ENCODE peak calls at places on chromosomes 3 and 15, in five cellular contexts. C is H9, T is mesenchymal stem cell, G is trophoblast cell, Q is H1. S is an unnamed sample.

GRCh38 chr15:28929200-28929599 is 43.4 kb downstream of the APBA2 start:
- DNase-seq in Q (no peak), G (no peak), T (no peak), C (no peak), S (no peak)

GRCh38 chr3:48039487-48040190 is 23.4 kb upstream of the MAP4 start:
- DNase-seq in T (peak; percentile 92), Q (no peak), C (no peak), G (peak; percentile 93), S (peak; percentile 72)

GRCh38 chr15:76905855-76906254 is 715 bp upstream of the SCAPER start:
- DNase-seq in G (no peak), C (no peak), T (no peak), Q (no peak), S (no peak)

GRCh38 chr3:194135806-194136518 is at the start of gene HES1:
- DNase-seq in Q (peak; percentile 87), T (peak; percentile 99), C (peak; percentile 97), G (peak; percentile 97), S (peak; percentile 96)

GRCh38 chr15:44832068-44832467 is 95.7 kb downstream of the TRIM69 start:
- DNase-seq in G (no peak), T (no peak), Q (no peak), C (no peak), S (no peak)

GRCh38 chr15:101047301-101047781 is 128.2 kb downstream of the LRRK1 start:
- DNase-seq in G (no peak), T (no peak), C (peak; percentile 83), Q (peak; percentile 53), S (no peak)

GRCh38 chr15:40358492-40359353 is 704 bp downstream of the DISP2 start:
- DNase-seq in G (no peak), T (no peak), Q (no peak), C (peak; percentile 64), S (no peak)

GRCh38 chr15:76994496-76994895 is 430 bp upstream of the PSTPIP1 start:
- DNase-seq in G (no peak), Q (no peak), C (no peak), T (no peak), S (no peak)

GRCh38 chr15:27175479-27176153 is 204.6 kb downstream of the GABRG3 start:
- DNase-seq in Q (no peak), G (no peak), T (no peak), C (peak; percentile 56), S (no peak)

GRCh38 chr15:41476416-41477048 is 17.1 kb upstream of the ITPKA start:
- DNase-seq in Q (no peak), C (no peak), T (no peak), G (no peak), S (no peak)

GRCh38 chr15:41474436-41474835 is 19.2 kb upstream of the ITPKA start:
- DNase-seq in Q (no peak), C (no peak), T (no peak), G (no peak), S (no peak)

GRCh38 chr15:41474941-41475340 is 18.7 kb upstream of the ITPKA start:
- DNase-seq in G (no peak), Q (no peak), T (no peak), C (no peak), S (no peak)

GRCh38 chr15:41473418-41473817 is 20.3 kb upstream of the ITPKA start:
- DNase-seq in Q (no peak), G (no peak), T (no peak), C (no peak), S (no peak)
- H3K79me1 ChIP-seq in Q (no peaks in the 10 kb centered on the region), G (no peaks in the 10 kb centered on the region), T (peaks cover 5% of the 10 kb centered on the region), C (no peaks in the 10 kb centered on the region), S (no peaks in the 10 kb centered on the region)

DNA sequence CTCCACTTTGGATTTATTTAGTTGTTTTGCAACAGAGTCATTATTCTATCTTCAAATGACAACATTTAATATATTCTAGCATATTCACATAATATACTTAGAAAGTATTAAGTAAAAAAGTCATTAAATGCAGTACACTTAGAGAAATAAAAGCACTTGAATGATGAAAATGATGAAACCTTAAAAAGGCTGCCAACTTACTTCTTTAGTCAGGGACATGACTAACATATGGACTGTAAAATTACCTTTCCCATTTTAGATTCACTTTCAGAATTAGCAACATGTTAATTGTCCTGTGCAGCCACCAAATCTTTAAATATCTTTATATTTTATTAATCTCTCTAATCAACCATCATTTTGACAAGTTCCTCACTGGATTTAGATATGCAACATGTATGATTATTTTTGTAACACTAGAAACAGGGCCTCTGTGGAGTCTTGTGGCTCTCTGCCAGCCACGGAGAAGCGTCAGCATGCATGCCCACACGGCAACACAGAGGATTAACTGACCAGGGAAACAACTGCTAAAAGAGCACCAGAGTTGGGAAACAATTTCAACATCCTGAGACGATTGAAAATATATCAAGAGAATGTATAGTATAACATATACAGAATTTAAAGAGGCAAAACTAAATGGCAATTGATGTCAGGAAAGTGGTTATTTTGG is 95.7 kb downstream of the ANO10 start:
- DNase-seq in G (no peak), Q (no peak), T (no peak), C (no peak), S (no peak)
- H2BK12ac ChIP-seq in G (no peak overlapping the region), Q (no peak overlapping the region), T (no peak overlapping the region), C (no peak overlapping the region), S (no peak overlapping the region)

GRCh38 chr3:23739536-23739935 is 66.2 kb upstream of the UBE2E1 start:
- DNase-seq in T (peak; percentile 79), Q (no peak), C (no peak), G (peak; percentile 63), S (no peak)
- H3K9ac ChIP-seq in T (peak overlapping the region; percentile 79), Q (no peak overlapping the region), C (no peak overlapping the region), G (no peak overlapping the region), S (no peak overlapping the region)

GRCh38 chr15:66746231-66746605 is 44.2 kb downstream of the SMAD6 start:
- DNase-seq in C (no peak), T (no peak), G (no peak), Q (no peak), S (no peak)

GRCh38 chr15:66743204-66743603 is 41.2 kb downstream of the SMAD6 start:
- DNase-seq in T (no peak), Q (no peak), C (no peak), G (no peak), S (no peak)

GRCh38 chr15:66743703-66744536 is 41.9 kb downstream of the SMAD6 start:
- DNase-seq in T (peak; percentile 40), G (no peak), Q (no peak), C (no peak), S (no peak)

GRCh38 chr15:66745530-66746230 is 43.6 kb downstream of the SMAD6 start:
- DNase-seq in C (no peak), T (no peak), G (no peak), Q (no peak), S (no peak)

DNA sequence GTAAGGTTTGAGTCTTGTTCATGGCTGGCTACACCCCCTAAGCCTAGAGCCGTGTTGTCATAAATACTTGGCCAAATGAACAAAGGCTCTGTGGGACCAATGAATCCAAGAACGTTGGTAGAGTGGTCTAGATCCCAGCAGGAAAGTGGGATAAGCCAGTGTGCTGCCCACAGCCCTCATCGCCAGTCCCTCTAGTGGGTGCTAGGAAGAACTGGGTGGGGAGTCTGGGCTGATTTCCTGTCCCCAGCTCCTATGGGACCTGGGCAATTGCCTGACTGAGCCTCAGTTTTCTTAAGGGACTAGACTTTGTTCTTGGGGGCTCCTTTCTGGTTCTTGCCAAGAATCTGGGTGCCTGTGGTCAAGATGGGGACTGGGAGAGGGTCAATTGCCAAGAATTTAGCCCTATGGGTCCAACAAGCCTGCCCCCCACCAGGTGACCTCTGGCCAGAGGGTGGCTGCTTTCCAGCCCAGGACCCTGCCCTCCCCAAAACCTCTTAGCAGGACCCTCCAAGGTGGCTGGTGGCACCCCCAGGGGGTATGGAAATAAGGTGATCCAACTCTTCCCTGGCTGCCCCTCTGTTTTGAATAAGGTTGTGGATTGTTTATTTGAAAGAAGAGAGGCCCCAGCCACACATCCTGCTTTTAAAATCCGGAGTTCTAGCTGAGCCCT is 42.7 kb downstream of the SMAD6 start:
- DNase-seq in Q (no peak), T (no peak), C (no peak), G (no peak), S (no peak)
- H3K79me1 ChIP-seq in Q (no peaks in the 10 kb centered on the region), T (peaks cover 44% of the 10 kb centered on the region), C (no peaks in the 10 kb centered on the region), G (no peaks in the 10 kb centered on the region), S (no peaks in the 10 kb centered on the region)

GRCh38 chr3:28745904-28746617 is 397.4 kb upstream of the AZI2 start:
- DNase-seq in Q (no peak), C (no peak), T (no peak), G (no peak), S (no peak)

GRCh38 chr3:28752290-28752689 is 403.7 kb upstream of the AZI2 start:
- DNase-seq in G (no peak), Q (no peak), C (no peak), T (no peak), S (no peak)

GRCh38 chr3:28746990-28747389 is 398.4 kb upstream of the AZI2 start:
- DNase-seq in T (no peak), C (no peak), G (no peak), Q (no peak), S (no peak)

DNA sequence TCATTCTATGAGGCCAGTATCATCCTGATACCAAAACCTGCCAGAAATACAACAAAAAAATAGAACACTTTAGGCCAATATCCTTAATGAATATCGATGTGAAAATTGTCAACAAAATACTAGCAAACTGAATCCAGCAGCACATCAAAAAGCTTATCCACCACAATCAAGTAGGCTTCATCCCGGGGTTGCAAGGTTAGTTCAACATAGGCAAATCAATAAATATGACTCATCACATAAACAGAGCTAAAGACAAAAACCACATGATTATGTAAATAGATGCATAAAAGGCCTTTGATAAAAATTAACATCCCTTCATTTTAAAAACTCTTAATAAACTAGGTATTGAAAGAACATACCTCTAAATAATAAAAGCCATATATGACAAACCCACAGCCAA is 403.2 kb upstream of the AZI2 start:
- DNase-seq in Q (no peak), G (no peak), T (no peak), C (no peak), S (no peak)
- H2BK12ac ChIP-seq in Q (no peak overlapping the region), G (no peak overlapping the region), T (no peak overlapping the region), C (no peak overlapping the region), S (no peak overlapping the region)

GRCh38 chr3:57683286-57683685 is 9.6 kb downstream of the DENND6A start:
- DNase-seq in G (no peak), C (no peak), T (no peak), Q (no peak), S (no peak)

GRCh38 chr3:57691411-57692133 is 1.3 kb downstream of the DENND6A start:
- DNase-seq in C (no peak), Q (no peak), G (no peak), T (peak; percentile 28), S (no peak)

GRCh38 chr3:57692404-57693191 is at the start of gene DENND6A:
- DNase-seq in T (peak; percentile 90), G (peak; percentile 99), Q (peak; percentile 93), C (peak; percentile 91), S (peak; percentile 91)

GRCh38 chr3:57689367-57690053 is 3.4 kb downstream of the DENND6A start:
- DNase-seq in Q (no peak), C (peak; percentile 39), T (no peak), G (no peak), S (no peak)

GRCh38 chr3:57688291-57688690 is 4.6 kb downstream of the DENND6A start:
- DNase-seq in G (no peak), Q (no peak), C (no peak), T (no peak), S (no peak)
- H3K9ac ChIP-seq in G (no peak overlapping the region), Q (no peak overlapping the region), C (no peak overlapping the region), T (peak overlapping the region; percentile 48), S (no peak overlapping the region)

DNA sequence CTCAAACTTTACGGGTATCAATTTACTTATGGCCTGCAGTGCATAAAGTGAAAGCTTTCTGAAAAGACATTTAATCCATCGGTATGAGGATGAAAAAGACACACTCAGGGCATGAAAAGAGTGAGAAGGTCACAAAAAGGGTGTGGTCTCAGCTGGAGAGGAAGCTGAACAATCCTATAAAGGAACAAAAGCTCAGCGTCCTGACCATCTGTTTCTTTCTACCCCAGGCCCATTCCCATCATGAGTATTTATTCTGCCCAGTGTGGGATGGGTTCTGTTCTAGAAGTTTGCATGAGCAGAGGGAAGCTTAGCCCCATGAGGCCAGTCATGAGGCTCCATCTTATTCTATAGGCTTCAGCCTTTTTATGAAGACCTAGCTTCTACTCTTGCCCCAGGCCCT is 144.6 kb downstream of the LPP start:
- DNase-seq in G (no peak), T (no peak), Q (no peak), C (no peak), S (no peak)
- H3K79me1 ChIP-seq in G (peaks cover 22% of the 10 kb centered on the region), T (peaks cover 24% of the 10 kb centered on the region), Q (peaks cover 5% of the 10 kb centered on the region), C (no peaks in the 10 kb centered on the region), S (peaks cover 2% of the 10 kb centered on the region)

S was measured in neuronal stem cell.